ENCODE peak calls at places on chromosomes 1 and 21, in six cellular contexts. E, K, G, U, L and W are unnamed samples.

GRCh38 chr1:181398544-181398943 is 84.8 kb upstream of the CACNA1E start:
- DNase-seq in E (no peak), G (no peak), U (no peak), K (no peak), L (no peak), W (no peak)

GRCh38 chr1:62906428-62906886 is 122.5 kb downstream of the ATG4C start:
- DNase-seq in G (peak), E (peak), U (no peak), K (no peak), L (peak), W (no peak)

GRCh38 chr1:206809504-206810084 is 37.3 kb upstream of the IL10 start:
- DNase-seq in E (no peak), L (peak), G (peak), U (no peak), K (peak), W (peak)

GRCh38 chr1:201346337-201346939 is 31.0 kb downstream of the TNNT2 start:
- DNase-seq in G (peak), E (peak), L (peak), K (no peak), U (no peak), W (peak)

GRCh38 chr1:213604477-213604876 is 383.3 kb upstream of the PROX1 start:
- DNase-seq in K (no peak), L (no peak), G (no peak), E (no peak), U (no peak), W (no peak)

GRCh38 chr1:28792644-28793121 is 19.3 kb upstream of the OPRD1 start:
- DNase-seq in U (no peak), K (no peak), L (no peak), E (no peak), G (no peak), W (no peak)

GRCh38 chr1:77036560-77036959 is 169.3 kb downstream of the ST6GALNAC5 start:
- DNase-seq in U (no peak), L (peak), G (peak), E (no peak), K (no peak), W (peak)

GRCh38 chr1:181021811-181022434 is 747 bp downstream of the STX6 start:
- DNase-seq in E (peak), U (peak), L (peak), K (peak), G (peak), W (peak)

GRCh38 chr1:214518387-214518786 is 33.0 kb downstream of the PTPN14 start:
- DNase-seq in U (no peak), K (no peak), E (no peak), L (no peak), G (no peak), W (no peak)

GRCh38 chr1:23577056-23577985 is 18.0 kb upstream of the ID3 start:
- DNase-seq in L (peak), G (peak), U (no peak), E (no peak), K (no peak), W (peak)

GRCh38 chr1:22978299-22978698 is 5.6 kb upstream of the LACTBL1 start:
- DNase-seq in K (no peak), U (no peak), G (peak), E (no peak), L (no peak), W (peak)

GRCh38 chr1:170063109-170063826 is 11.2 kb downstream of the KIFAP3 start:
- DNase-seq in K (no peak), L (no peak), U (no peak), E (no peak), G (peak), W (no peak)

GRCh38 chr1:48776400-48777218 is at the start of gene BEND5:
- DNase-seq in K (peak), L (no peak), E (peak), U (peak), G (no peak), W (peak)

GRCh38 chr1:197862221-197862620 is 40.2 kb upstream of the C1orf53 start:
- DNase-seq in U (no peak), L (no peak), K (no peak), E (no peak), G (no peak), W (no peak)

GRCh38 chr1:32716312-32717126 is 13.9 kb upstream of the SYNC start:
- DNase-seq in G (no peak), K (peak), L (no peak), E (peak), U (peak), W (peak)

GRCh38 chr1:38000233-38000528 is 5.1 kb downstream of the FHL3 start:
- DNase-seq in K (no peak), L (no peak), U (no peak), E (no peak), G (no peak), W (no peak)

GRCh38 chr1:37998089-37998808 is 7.1 kb downstream of the FHL3 start:
- DNase-seq in U (no peak), K (no peak), G (no peak), L (no peak), E (no peak), W (no peak)

GRCh38 chr1:37999434-38000232 is 5.7 kb downstream of the FHL3 start:
- DNase-seq in L (peak), G (peak), E (no peak), U (peak), K (no peak), W (peak)

GRCh38 chr1:37998913-37999433 is 6.3 kb downstream of the FHL3 start:
- DNase-seq in L (no peak), G (no peak), E (no peak), U (peak), K (no peak), W (no peak)

GRCh38 chr1:38000529-38001453 is 4.5 kb downstream of the FHL3 start:
- DNase-seq in G (peak), L (peak), U (peak), K (no peak), E (no peak), W (peak)
- H3K4me3 ChIP-seq in G (peak), L (no peak), U (no peak), K (no peak), E (peak), W (no peak)

GRCh38 chr1:165871311-165872067 is 44.1 kb downstream of the UCK2 start:
- DNase-seq in G (peak), U (no peak), E (no peak), K (peak), L (peak), W (peak)
- H3K4me3 ChIP-seq in G (no peak), U (no peak), E (no peak), K (peak), L (no peak), W (no peak)

DNA sequence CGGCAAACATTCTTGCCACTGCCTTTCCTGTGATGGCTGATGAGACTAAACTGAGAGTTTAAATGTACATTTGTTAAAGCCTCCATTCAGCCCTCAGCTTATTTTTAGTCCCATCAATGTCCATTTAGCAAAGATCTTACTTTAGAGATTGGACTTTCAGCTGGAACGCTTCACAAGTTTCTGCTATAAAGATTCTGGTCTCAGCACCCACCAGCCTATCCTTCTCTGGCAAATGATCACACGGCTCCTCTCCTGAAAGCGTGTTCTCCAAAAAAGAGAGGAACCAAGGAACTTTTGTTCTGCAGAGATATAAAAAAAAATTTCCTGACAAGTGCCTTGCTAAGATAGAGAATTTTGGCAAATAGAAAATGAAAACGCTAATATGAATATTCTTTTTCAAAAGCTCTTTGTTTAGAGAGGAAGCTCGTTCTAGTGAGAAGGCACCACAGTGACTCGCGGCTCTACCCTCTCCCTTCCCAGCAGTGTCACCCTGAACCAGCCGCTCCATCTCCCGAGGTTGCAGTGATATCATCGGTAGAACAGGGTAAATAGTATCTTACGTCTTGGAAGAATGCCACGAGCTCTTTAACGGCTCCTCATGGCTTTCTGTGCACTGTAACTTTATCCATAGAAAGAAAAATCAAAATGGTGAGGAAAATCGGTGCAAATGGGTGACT is 200.2 kb downstream of the APP start:
- DNase-seq in G (no peak), K (no peak), L (no peak), U (no peak), E (no peak), W (no peak)
- H3K4me3 ChIP-seq in G (no peak), K (no peak), L (no peak), U (no peak), E (no peak), W (no peak)

DNA sequence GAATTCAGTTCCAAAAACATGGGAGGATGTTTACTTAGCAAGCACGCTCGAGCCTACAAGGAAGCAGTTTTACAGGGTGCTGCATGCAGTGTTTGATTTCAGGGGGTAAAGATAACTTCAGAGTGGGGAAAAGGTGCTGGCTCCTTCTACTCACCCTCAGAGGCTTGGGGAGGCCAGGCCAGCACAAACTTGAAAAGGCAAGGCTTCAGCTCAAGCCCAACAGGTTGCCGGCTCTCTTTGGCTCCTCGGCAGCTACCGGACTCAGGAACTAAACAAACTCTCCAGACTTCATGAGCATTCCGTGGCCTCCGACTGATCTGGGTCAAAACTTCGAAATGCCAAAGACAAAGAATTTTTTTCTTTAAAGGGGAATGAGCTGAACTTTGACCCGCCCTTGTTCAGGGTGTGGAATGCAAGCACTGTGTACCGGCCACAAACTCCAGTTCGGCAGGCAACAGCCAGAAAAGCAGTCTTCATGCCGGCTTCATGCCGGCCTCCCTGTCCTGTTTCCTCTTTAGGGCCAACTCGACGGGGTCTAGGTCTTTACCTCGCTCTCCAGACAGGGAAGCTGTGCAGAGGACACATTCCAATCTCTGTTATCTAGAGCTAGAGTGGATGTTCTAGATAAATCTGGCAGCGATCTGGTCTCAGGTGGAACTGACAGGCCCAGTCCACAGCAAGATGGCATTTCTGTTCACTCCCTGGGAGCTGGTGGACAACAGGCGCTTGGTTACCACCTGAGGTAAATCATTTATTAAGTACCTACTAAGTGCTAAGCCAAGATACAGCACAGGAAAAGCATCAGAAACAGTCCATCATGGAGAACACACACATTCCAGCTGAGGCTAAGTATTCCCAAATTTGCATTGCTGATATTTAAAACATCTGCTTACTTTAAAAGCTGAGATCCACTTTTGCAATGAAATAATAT is 75.0 kb downstream of the CD46 start:
- DNase-seq in U (peak), K (no peak), E (no peak), G (no peak), L (peak), W (no peak)
- H3K4me3 ChIP-seq in U (peak), K (peak), E (no peak), G (no peak), L (no peak), W (no peak)

DNA sequence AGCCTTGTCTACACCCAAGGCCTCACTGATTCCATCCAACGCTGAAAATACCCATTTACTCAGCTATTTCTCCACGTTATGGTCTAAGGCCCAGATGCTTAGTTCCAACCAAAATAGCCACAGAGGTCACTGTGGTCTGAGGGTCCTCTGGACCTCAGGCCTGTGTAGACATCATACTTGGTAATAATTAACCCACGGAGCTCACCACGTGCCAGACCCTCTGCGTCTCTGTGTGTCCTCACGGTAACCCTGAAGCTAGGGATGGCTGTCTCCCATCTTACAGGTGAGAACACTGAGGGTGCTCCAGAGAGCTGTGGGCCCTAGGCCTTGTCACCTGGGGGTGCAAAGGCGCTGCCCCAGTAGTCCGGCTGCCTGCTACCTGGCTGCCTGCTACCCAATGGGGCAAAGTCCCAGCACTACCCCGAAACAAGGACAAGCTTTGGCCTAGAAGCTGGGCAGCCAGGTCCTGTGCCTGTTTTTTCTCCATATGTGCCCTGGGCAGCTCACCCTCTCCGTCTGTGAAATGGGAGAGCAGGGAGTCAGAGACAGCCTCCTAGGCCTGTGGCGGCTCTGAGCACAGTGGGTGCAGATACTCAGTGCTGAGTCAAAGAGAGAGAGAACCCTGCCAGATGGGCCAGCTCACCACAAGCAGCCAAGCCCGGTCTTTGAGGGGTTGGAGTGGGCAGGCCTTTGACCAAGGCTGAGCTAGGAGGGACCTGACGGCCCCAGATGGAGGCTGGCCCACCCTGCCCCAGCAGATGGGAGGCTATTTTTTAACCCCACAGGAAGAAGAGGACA is 17.0 kb upstream of the RUNX3 start:
- DNase-seq in K (no peak), E (no peak), G (peak), L (no peak), U (no peak), W (peak)
- H3K4me3 ChIP-seq in K (no peak), E (no peak), G (no peak), L (no peak), U (no peak), W (no peak)

DNA sequence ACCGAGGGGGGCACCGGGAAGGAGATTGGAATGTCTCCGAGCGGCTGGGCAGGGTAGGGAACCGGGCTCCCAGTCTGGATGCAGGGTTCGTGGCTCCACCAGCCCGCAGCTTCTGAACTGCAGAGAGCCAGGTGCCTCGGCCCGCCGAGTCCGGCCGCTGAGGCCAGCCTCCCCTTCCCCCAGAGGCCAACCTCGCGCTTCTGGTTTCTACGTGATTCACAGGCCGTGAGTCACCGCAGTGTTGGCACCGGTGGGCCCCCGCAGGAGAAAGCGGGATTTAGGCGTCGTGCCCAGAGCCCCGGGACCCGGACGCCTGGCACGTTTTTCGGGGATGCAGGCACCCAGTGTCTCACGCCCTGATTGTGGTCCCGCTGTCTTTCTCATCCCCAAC is 458 bp downstream of the CRABP2 start:
- DNase-seq in U (peak), K (no peak), L (peak), E (no peak), G (peak), W (peak)
- H3K4me3 ChIP-seq in U (peak), K (peak), L (no peak), E (peak), G (peak), W (peak)

DNA sequence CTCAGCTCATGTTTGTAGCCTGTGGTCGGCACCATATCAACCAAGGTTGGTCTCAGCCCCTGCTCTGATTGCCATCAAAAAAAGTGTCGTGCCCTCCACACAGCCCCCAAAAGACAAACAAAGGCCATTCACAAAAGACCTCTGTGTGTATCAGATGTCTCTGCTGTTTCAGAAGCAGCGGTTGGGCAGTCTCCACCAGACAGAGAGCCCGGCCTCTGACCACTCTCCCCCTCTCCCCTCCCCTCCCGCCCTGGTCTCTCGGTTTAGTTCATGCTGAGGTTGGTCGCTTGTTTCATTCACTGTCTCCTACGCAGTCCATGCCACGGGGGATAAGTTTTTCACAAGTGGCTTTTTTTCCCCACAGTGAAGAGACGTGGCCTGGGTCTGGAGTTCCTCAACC is 27.1 kb downstream of the ACTA1 start:
- DNase-seq in G (no peak), L (no peak), K (no peak), E (peak), U (no peak), W (no peak)
- H3K4me3 ChIP-seq in G (no peak), L (no peak), K (peak), E (peak), U (no peak), W (no peak)

GRCh38 chr1:17700981-17701870 is 53.9 kb upstream of the ACTL8 start:
- DNase-seq in E (no peak), K (no peak), U (no peak), L (no peak), G (no peak), W (no peak)
- H3K4me3 ChIP-seq in E (no peak), K (no peak), U (no peak), L (no peak), G (no peak), W (no peak)